ENCODE peak calls at places on chromosomes 12 and 14, in four cellular contexts. K, J, Y and G are unnamed samples.

GRCh38 chr12:9337656-9338055 is 129.5 kb upstream of the PZP start:
- DNase-seq in Y (no peak), J (no peak), K (no peak), G (no peak)

GRCh38 chr12:57090924-57091632 is 2.2 kb downstream of the NAB2 start:
- DNase-seq in Y (no peak), J (no peak), K (no peak), G (no peak)

GRCh38 chr12:48882325-48882687 is 16.6 kb upstream of the RND1 start:
- DNase-seq in Y (no peak), J (no peak), K (peak), G (no peak)

GRCh38 chr12:68271346-68271745 is 17.9 kb upstream of the IL22 start:
- DNase-seq in Y (no peak), K (no peak), J (no peak), G (no peak)

GRCh38 chr12:94561943-94562411 is 88.4 kb downstream of the TMCC3 start:
- DNase-seq in J (no peak), K (no peak), Y (no peak), G (no peak)

GRCh38 chr12:120666577-120667390 is 20.2 kb upstream of the MLEC start:
- DNase-seq in K (peak), J (no peak), Y (no peak), G (no peak)

GRCh38 chr12:4288296-4289019 is 14.9 kb downstream of the CCND2 start:
- DNase-seq in J (no peak), K (peak), Y (no peak), G (no peak)

GRCh38 chr12:132972374-132972773 is 13.8 kb upstream of the ZNF26 start:
- DNase-seq in J (no peak), Y (no peak), K (no peak), G (no peak)

GRCh38 chr12:19804737-19805136 is 365.4 kb downstream of the AEBP2 start:
- DNase-seq in J (no peak), Y (no peak), K (no peak), G (no peak)

GRCh38 chr12:70321182-70321581 is 44.9 kb upstream of the KCNMB4 start:
- DNase-seq in K (no peak), Y (peak), J (no peak), G (no peak)

GRCh38 chr12:110073049-110073831 is 24.9 kb upstream of the C12orf76 start:
- DNase-seq in K (no peak), J (no peak), Y (no peak), G (no peak)

GRCh38 chr12:46404733-46405132 is 32.2 kb upstream of the SLC38A2 start:
- DNase-seq in J (no peak), Y (no peak), K (no peak), G (no peak)

DNA sequence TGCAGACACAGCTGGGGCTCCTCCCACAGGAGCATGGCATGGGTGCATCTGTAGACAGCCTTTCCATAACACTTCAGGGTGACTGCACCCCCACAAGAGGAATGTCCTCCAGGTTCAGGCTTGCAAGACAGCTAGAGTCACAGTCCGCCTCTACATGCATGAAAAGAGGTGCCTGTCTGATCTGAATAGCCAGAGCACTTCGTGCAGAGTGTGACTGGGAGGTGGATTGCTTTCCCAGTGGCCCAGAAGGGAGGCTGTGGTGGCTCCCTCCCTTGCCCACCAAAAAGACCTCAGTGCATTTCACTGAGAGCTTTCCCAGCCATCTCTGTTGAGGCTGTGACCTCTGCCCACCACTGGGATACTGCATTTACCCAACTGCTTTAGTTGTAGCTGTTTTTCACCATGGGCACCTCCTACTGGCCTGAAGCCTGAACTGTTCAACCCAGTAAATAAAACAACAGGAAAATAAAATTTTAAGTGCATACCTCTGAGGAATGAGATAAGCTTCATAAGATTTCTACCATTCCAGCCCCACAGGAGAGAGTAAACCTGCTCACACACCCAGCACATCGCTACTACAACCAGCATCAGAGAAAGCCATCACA is 14.1 kb downstream of the CEP128 start:
- DNase-seq in K (peak), J (no peak), Y (no peak), G (no peak)
- TF ChIP-seq ELF4 in K (no peak), J (no peak), Y (no peak), G (no peak)

GRCh38 chr14:104874571-104875411 is 9.7 kb downstream of the CEP170B start:
- DNase-seq in Y (no peak), J (no peak), K (no peak), G (no peak)

GRCh38 chr14:104874110-104874531 is 9.1 kb downstream of the CEP170B start:
- DNase-seq in K (no peak), Y (no peak), J (no peak), G (no peak)

GRCh38 chr14:104876251-104876699 is 11.2 kb downstream of the CEP170B start:
- DNase-seq in K (peak), J (no peak), Y (peak), G (peak)

GRCh38 chr14:104875811-104876210 is 10.7 kb downstream of the CEP170B start:
- DNase-seq in K (no peak), Y (no peak), J (no peak), G (no peak)

DNA sequence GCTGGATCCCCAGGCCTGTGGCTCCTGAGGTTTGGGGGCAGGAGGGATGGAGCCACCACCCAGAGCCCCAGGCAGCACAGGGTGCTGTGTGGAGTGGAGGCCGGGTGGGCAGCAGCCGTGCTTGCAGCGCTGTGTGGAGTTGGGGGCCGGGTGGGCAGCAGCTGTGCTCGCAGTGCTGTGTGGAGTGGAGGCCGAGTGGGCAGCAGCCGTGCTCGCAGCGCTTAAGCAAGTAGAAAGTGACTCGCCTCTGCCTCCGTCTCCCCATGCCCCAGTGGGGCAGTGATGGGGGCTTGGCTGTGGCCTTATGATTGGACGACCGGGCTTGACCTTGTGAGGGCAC is 10.3 kb downstream of the CEP170B start:
- DNase-seq in Y (no peak), J (no peak), K (no peak), G (no peak)
- TF ChIP-seq ELF4 in Y (no peak), J (no peak), K (no peak), G (no peak)

DNA sequence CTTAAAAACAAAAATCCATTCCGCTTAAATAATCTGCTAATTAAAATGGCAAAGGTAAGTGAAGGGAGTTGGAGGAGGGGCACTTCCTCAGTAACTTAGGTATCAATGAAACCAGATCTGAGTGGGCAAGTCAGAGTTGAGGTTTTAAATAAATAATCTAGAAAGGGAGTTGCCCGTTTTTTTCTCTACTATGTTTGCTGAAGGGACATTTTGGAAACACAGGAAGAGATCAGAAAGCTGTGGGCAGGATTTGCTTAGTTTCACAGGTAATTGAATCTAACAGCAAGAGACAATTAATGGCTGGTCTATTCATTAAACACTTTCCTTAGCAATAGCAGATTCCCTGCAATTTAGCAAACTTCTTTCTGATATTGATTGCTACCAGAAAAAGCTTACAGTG is 186.0 kb upstream of the ABCD2 start:
- DNase-seq in J (no peak), Y (no peak), K (no peak), G (no peak)
- TF ChIP-seq ELF4 in J (no peak), Y (no peak), K (no peak), G (no peak)

GRCh38 chr12:1157046-1157445 is 166.0 kb downstream of the ERC1 start:
- DNase-seq in J (no peak), K (no peak), Y (no peak), G (no peak)
- TF ChIP-seq ELF4 in J (no peak), K (no peak), Y (no peak), G (no peak)

GRCh38 chr12:77392467-77392866 is 327.1 kb upstream of the E2F7 start:
- DNase-seq in J (no peak), K (no peak), Y (peak), G (no peak)

GRCh38 chr12:77387214-77387613 is 321.8 kb upstream of the E2F7 start:
- DNase-seq in J (no peak), Y (no peak), K (no peak), G (no peak)

GRCh38 chr12:77384941-77385340 is 319.6 kb upstream of the E2F7 start:
- DNase-seq in Y (no peak), K (no peak), J (no peak), G (no peak)

DNA sequence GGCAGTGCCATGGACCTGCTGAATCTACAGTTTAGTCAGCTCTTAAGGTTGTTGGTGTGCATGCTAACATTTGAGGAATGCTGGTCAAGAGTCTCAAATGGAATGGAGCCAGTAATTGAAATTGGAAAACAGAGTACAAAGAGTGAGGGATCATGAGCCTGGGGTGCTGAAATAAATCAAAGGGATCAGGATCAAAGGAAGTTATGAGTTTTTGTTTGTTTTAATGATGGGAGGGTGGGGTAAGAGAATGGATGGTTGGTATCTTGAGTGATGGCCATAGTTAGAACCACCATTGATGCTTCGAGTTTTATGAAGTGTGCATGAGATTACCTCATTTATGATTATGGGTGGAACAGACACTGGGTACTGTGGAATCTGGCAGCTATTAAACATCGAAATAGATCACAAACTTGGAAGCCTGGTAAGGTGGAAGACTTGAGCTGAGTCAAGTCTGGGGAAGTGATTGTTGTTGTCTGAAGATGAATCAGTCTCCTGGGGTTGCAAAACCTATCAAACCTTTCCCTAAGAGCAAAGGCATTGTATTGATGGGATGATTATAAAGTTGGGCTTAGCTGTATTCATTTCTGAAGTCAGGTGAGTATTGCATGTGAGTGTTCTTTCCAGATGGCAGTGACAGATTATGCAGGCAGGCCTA is 323.4 kb upstream of the E2F7 start:
- DNase-seq in Y (no peak), K (no peak), J (no peak), G (no peak)
- TF ChIP-seq ELF4 in Y (no peak), K (no peak), J (no peak), G (no peak)

DNA sequence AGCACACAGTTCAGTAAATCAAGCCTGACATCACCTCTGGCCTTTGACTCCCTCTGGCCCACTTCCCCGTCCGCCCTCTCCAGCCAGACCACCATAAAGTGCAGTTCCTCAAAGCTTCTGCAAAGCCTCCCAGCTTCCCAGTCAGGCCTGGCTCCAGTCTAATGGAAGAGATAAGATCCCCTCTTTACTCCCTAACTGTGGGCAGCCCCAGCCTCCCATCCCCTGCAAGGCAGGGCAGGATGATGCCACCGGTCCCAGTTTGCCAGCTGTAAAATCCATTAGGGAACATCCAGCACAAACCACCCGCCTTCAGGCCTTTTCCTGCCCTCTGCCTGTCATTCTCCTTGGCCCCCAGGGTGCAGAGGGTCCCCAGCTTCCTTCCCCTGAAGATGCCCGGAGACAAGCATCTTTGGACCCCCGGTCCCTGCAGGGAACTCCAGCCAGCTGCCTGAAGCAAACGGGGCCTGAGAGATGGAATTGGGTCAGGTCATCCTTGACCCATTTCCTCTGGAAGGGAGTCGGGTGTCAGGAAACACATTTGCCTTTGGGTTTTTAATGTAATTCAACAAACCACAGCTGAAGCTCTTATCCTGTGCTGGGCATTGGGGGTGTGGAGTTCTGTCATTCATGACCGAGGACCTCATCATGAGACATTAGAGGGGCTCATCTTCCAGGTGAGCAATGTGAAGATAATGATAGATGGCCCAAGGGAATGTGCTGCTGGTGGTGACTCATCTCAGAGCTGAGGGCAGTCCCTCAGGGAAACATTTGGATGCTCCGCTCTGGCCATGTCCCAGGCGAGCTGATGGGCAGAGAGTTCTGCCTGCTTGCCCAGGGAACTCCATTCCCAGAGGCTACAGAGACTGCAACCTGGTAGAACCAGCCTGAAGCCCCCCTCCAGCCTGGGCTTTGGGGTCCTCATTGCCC is 93.8 kb upstream of the CLMN start:
- DNase-seq in Y (no peak), K (no peak), J (no peak), G (no peak)
- TF ChIP-seq ELF4 in Y (no peak), K (no peak), J (no peak), G (no peak)